ENCODE peak calls at places on chromosomes 6 and 20, in five cellular contexts. One of them, this sample, is unnamed.

GRCh38 chr6:169957351-169957963 is 206.0 kb downstream of the ERMARD start:
- DNase-seq in suprapubic skin: peak
- DNase-seq in body of pancreas: no peak
- DNase-seq in thyroid gland: no peak
- DNase-seq in tibial nerve: no peak
- DNase-seq in this sample: no peak

GRCh38 chr6:94570576-94570975 is 1006.8 kb upstream of the MANEA start:
- DNase-seq in suprapubic skin: no peak
- DNase-seq in tibial nerve: no peak
- DNase-seq in thyroid gland: no peak
- DNase-seq in body of pancreas: no peak
- DNase-seq in this sample: no peak

GRCh38 chr20:58877374-58878360 is 25.2 kb downstream of the GNAS start:
- DNase-seq in body of pancreas: no peak
- DNase-seq in thyroid gland: peak
- DNase-seq in tibial nerve: no peak
- DNase-seq in suprapubic skin: no peak
- DNase-seq in this sample: no peak

GRCh38 chr6:96542702-96543101 is 20.2 kb upstream of the FHL5 start:
- DNase-seq in tibial nerve: no peak
- DNase-seq in thyroid gland: no peak
- DNase-seq in body of pancreas: no peak
- DNase-seq in suprapubic skin: no peak
- DNase-seq in this sample: no peak

GRCh38 chr6:33297956-33298772 is 578 bp downstream of the RGL2 start:
- DNase-seq in body of pancreas: peak
- DNase-seq in thyroid gland: peak
- DNase-seq in tibial nerve: peak
- DNase-seq in suprapubic skin: peak
- DNase-seq in this sample: peak

GRCh38 chr6:89251976-89252375 is 34.8 kb upstream of the GABRR1 start:
- DNase-seq in suprapubic skin: no peak
- DNase-seq in body of pancreas: no peak
- DNase-seq in thyroid gland: no peak
- DNase-seq in tibial nerve: no peak
- DNase-seq in this sample: no peak

GRCh38 chr20:61957961-61958715 is 107.5 kb downstream of the TAF4 start:
- DNase-seq in tibial nerve: no peak
- DNase-seq in thyroid gland: no peak
- DNase-seq in suprapubic skin: no peak
- DNase-seq in body of pancreas: no peak
- DNase-seq in this sample: peak

GRCh38 chr6:114030767-114031166 is 59.8 kb upstream of the HDAC2 start:
- DNase-seq in thyroid gland: no peak
- DNase-seq in tibial nerve: no peak
- DNase-seq in suprapubic skin: no peak
- DNase-seq in body of pancreas: no peak
- DNase-seq in this sample: no peak

GRCh38 chr6:76441850-76442249 is 369.4 kb upstream of the IMPG1 start:
- DNase-seq in thyroid gland: no peak
- DNase-seq in body of pancreas: no peak
- DNase-seq in suprapubic skin: no peak
- DNase-seq in tibial nerve: no peak
- DNase-seq in this sample: no peak

GRCh38 chr20:21707999-21708737 is 2.7 kb downstream of the PAX1 start:
- DNase-seq in tibial nerve: no peak
- DNase-seq in thyroid gland: no peak
- DNase-seq in suprapubic skin: no peak
- DNase-seq in body of pancreas: no peak
- DNase-seq in this sample: no peak

GRCh38 chr6:20479075-20479871 is 55.0 kb upstream of the CDKAL1 start:
- DNase-seq in tibial nerve: no peak
- DNase-seq in suprapubic skin: no peak
- DNase-seq in body of pancreas: no peak
- DNase-seq in thyroid gland: no peak
- DNase-seq in this sample: no peak

GRCh38 chr6:129744201-129744879 is 34.4 kb upstream of the ARHGAP18 start:
- DNase-seq in body of pancreas: no peak
- DNase-seq in tibial nerve: no peak
- DNase-seq in suprapubic skin: no peak
- DNase-seq in thyroid gland: no peak
- DNase-seq in this sample: no peak

GRCh38 chr6:136816716-136817115 is 5.7 kb upstream of the PEX7 start:
- DNase-seq in tibial nerve: no peak
- DNase-seq in body of pancreas: no peak
- DNase-seq in thyroid gland: no peak
- DNase-seq in suprapubic skin: no peak
- DNase-seq in this sample: no peak

GRCh38 chr6:135506270-135506997 is 8.9 kb upstream of the AHI1 start:
- DNase-seq in thyroid gland: no peak
- DNase-seq in suprapubic skin: no peak
- DNase-seq in body of pancreas: no peak
- DNase-seq in tibial nerve: no peak
- DNase-seq in this sample: no peak

GRCh38 chr6:46407785-46408530 is 83.3 kb downstream of the RCAN2 start:
- DNase-seq in body of pancreas: no peak
- DNase-seq in tibial nerve: no peak
- DNase-seq in suprapubic skin: no peak
- DNase-seq in thyroid gland: no peak
- DNase-seq in this sample: no peak

GRCh38 chr6:169851641-169852503 is 100.5 kb downstream of the ERMARD start:
- DNase-seq in thyroid gland: no peak
- DNase-seq in body of pancreas: no peak
- DNase-seq in suprapubic skin: no peak
- DNase-seq in tibial nerve: no peak
- DNase-seq in this sample: no peak

GRCh38 chr20:22501566-22502344 is 82.6 kb downstream of the FOXA2 start:
- DNase-seq in tibial nerve: no peak
- DNase-seq in body of pancreas: no peak
- DNase-seq in suprapubic skin: no peak
- DNase-seq in thyroid gland: no peak
- DNase-seq in this sample: no peak

GRCh38 chr6:159126590-159126989 is 42.6 kb upstream of the FNDC1 start:
- DNase-seq in body of pancreas: no peak
- DNase-seq in tibial nerve: no peak
- DNase-seq in suprapubic skin: no peak
- DNase-seq in thyroid gland: peak
- DNase-seq in this sample: no peak

GRCh38 chr6:119974430-119975159 is 625.0 kb upstream of the MAN1A1 start:
- DNase-seq in suprapubic skin: no peak
- DNase-seq in thyroid gland: no peak
- DNase-seq in tibial nerve: no peak
- DNase-seq in body of pancreas: no peak
- DNase-seq in this sample: no peak

GRCh38 chr6:3232017-3232838 is 4.8 kb upstream of the TUBB2B start:
- DNase-seq in thyroid gland: no peak
- DNase-seq in tibial nerve: no peak
- DNase-seq in body of pancreas: no peak
- DNase-seq in suprapubic skin: no peak
- DNase-seq in this sample: no peak

GRCh38 chr6:121652726-121653623 is 217.5 kb downstream of the GJA1 start:
- DNase-seq in tibial nerve: peak
- DNase-seq in body of pancreas: no peak
- DNase-seq in thyroid gland: no peak
- DNase-seq in suprapubic skin: no peak
- DNase-seq in this sample: no peak

DNA sequence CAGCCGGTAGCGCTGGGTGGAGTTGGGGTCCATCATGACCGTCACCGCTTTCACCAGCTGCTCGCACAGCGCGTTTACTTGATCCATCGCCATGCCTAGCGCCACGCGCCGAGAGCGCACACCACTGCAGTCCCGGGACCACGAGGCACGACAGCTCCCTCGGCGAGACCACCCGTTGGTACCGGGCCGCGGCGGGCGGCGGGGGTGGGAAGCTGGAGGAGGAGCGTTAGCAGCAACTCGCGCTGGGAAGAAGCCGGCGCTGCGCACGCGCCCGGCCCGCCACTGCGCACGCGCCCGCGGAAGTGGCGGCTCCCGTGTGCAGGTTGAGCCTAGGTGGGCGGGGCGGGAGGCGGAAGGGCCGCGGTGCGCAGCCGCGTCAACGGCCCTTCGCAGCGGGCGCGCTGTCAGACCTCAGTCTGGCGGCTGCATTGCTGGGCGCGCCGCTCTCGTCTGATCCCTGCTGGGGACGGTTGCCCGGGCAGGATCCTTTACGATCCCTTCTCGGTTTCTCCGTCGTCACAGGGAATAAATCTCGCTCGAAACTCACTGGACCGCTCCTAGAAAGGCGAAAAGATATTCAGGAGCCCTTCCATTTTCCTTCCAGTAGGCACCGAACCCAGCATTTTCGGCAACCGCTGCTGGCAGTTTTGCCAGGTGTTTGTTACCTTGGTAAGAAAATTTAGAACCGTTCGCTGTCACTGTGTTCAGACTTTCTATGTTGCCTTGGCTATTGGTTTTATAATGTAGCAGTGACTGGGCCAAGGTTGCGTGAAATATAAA is at the start of the genes POLH and XPO5:
- DNase-seq in body of pancreas: peak
- DNase-seq in suprapubic skin: peak
- DNase-seq in thyroid gland: peak
- DNase-seq in tibial nerve: peak
- DNase-seq in this sample: peak
- TF ChIP-seq POLR2A in body of pancreas: peak
- TF ChIP-seq POLR2A in suprapubic skin: peak
- TF ChIP-seq POLR2A in thyroid gland: peak
- TF ChIP-seq POLR2A in tibial nerve: peak
- TF ChIP-seq POLR2A in this sample: peak

GRCh38 chr20:49824206-49824605 is 11.6 kb downstream of the SLC9A8 start:
- DNase-seq in suprapubic skin: no peak
- DNase-seq in body of pancreas: no peak
- DNase-seq in tibial nerve: no peak
- DNase-seq in thyroid gland: no peak
- DNase-seq in this sample: no peak

GRCh38 chr20:49821381-49821780 is 8.8 kb downstream of the SLC9A8 start:
- DNase-seq in thyroid gland: no peak
- DNase-seq in tibial nerve: no peak
- DNase-seq in suprapubic skin: no peak
- DNase-seq in body of pancreas: no peak
- DNase-seq in this sample: no peak

GRCh38 chr20:49821850-49822249 is 9.2 kb downstream of the SLC9A8 start:
- DNase-seq in thyroid gland: peak
- DNase-seq in tibial nerve: no peak
- DNase-seq in suprapubic skin: no peak
- DNase-seq in body of pancreas: no peak
- DNase-seq in this sample: peak

GRCh38 chr20:49823152-49823847 is 10.7 kb downstream of the SLC9A8 start:
- DNase-seq in body of pancreas: no peak
- DNase-seq in tibial nerve: no peak
- DNase-seq in thyroid gland: no peak
- DNase-seq in suprapubic skin: no peak
- DNase-seq in this sample: no peak

DNA sequence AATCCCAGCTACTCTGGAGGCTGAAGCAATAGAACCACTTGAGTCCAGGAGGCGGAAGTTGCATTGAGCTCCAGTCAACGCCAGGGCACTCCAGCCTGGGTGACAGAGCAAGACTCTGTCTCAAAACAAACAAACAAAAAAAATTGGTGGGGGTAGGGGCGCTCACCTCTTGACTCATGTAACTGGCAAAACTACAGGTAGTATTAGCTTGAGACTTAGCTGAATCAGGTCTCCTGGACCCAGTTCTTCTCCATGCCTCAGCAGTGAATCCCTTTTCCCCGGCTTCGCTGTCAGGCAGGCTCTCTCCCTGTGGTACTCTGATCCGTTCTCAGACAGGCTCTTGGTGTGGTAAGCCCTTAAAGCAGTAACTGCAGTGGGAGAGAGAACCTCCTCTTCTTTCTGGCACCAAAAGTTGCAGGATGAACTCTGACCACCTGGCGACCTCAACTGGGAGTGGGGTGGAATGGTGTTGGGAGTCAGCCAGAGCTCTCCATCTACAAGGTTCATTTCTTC is 12.9 kb downstream of the SLC9A8 start:
- DNase-seq in tibial nerve: no peak
- DNase-seq in body of pancreas: no peak
- DNase-seq in suprapubic skin: no peak
- DNase-seq in thyroid gland: peak
- DNase-seq in this sample: no peak
- TF ChIP-seq POLR2A in tibial nerve: no peak
- TF ChIP-seq POLR2A in body of pancreas: no peak
- TF ChIP-seq POLR2A in suprapubic skin: no peak
- TF ChIP-seq POLR2A in thyroid gland: peak
- TF ChIP-seq POLR2A in this sample: no peak

DNA sequence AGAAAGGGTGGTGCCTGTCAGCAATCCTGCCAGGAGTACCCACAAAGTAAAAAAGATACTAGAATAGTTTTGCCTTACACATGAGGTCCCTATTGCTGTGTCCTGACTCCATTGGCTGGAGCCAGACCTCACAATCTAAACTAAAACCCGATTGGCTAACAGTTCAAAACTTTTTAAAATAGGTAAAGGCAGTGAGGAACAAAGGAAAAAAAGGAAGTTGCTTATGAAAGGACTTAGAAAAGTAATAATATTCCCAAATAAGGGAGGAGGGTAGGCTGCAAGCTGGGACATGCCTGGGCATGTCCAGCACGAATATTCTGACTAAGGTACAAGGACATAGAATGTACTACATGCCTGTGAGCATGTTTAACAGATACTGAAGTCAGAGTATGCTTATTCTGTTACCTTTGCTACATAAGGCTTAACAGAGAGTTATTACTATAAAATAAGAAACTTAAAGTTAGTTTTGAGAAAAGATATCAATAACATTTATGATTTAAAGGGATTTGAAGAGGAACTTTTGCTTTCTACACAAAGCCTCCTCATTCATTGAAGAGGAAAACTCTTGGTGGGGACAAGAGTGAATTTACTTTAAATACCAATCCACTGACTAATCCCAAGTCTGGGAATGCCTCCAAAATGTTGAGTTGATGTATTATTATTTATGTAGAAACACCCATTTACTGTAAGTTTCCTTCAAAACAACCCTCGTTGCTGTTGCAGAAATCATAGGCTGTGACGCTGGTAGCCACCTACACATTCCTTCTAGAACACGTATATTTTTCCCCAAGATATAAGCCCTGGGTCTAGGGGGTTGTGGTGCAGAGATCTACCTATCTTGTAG is 8.2 kb upstream of the MTHFD1L start:
- DNase-seq in suprapubic skin: no peak
- DNase-seq in body of pancreas: no peak
- DNase-seq in tibial nerve: no peak
- DNase-seq in thyroid gland: no peak
- DNase-seq in this sample: peak
- TF ChIP-seq POLR2A in suprapubic skin: no peak
- TF ChIP-seq POLR2A in body of pancreas: no peak
- TF ChIP-seq POLR2A in tibial nerve: no peak
- TF ChIP-seq POLR2A in thyroid gland: no peak
- TF ChIP-seq POLR2A in this sample: no peak

GRCh38 chr20:36860811-36861624 is 14.9 kb upstream of the TLDC2 start:
- DNase-seq in body of pancreas: no peak
- DNase-seq in suprapubic skin: no peak
- DNase-seq in tibial nerve: no peak
- DNase-seq in thyroid gland: no peak
- DNase-seq in this sample: no peak

GRCh38 chr20:36865076-36865860 is 10.7 kb upstream of the TLDC2 start:
- DNase-seq in tibial nerve: no peak
- DNase-seq in thyroid gland: peak
- DNase-seq in body of pancreas: no peak
- DNase-seq in suprapubic skin: peak
- DNase-seq in this sample: no peak

GRCh38 chr20:36861875-36862801 is 13.8 kb upstream of the TLDC2 start:
- DNase-seq in body of pancreas: peak
- DNase-seq in tibial nerve: peak
- DNase-seq in suprapubic skin: peak
- DNase-seq in thyroid gland: peak
- DNase-seq in this sample: peak

GRCh38 chr20:36861625-36861874 is 14.4 kb upstream of the TLDC2 start:
- DNase-seq in suprapubic skin: no peak
- DNase-seq in tibial nerve: no peak
- DNase-seq in thyroid gland: peak
- DNase-seq in body of pancreas: no peak
- DNase-seq in this sample: no peak

GRCh38 chr20:36862857-36863668 is 12.9 kb upstream of the TLDC2 start:
- DNase-seq in tibial nerve: no peak
- DNase-seq in thyroid gland: no peak
- DNase-seq in suprapubic skin: no peak
- DNase-seq in body of pancreas: peak
- DNase-seq in this sample: no peak
- TF ChIP-seq POLR2A in tibial nerve: peak
- TF ChIP-seq POLR2A in thyroid gland: peak
- TF ChIP-seq POLR2A in suprapubic skin: peak
- TF ChIP-seq POLR2A in body of pancreas: no peak
- TF ChIP-seq POLR2A in this sample: no peak